ENCODE peak calls at places on chromosomes 7 and 10, in eight cellular contexts. R, I, E, M, L, X, V and Y are unnamed samples.

GRCh38 chr7:134477954-134478353 is 19.1 kb upstream of the AKR1B1 start:
- DNase-seq in R (no peak), I (no peak), E (no peak), M (no peak), L (no peak), X (no peak), V (no peak), Y (no peak)

GRCh38 chr7:55065511-55066229 is 46.9 kb downstream of the EGFR start:
- DNase-seq in R (peak), I (no peak), E (no peak), M (no peak), L (no peak), X (no peak), V (no peak), Y (peak)

GRCh38 chr10:29248156-29248555 is 40.7 kb upstream of the LYZL1 start:
- DNase-seq in R (no peak), I (no peak), E (no peak), M (no peak), L (no peak), X (no peak), V (no peak), Y (no peak)

GRCh38 chr10:72068901-72069446 is 19.4 kb downstream of the SPOCK2 start:
- DNase-seq in R (no peak), I (no peak), E (no peak), M (peak), L (peak), X (no peak), V (no peak), Y (no peak)

GRCh38 chr7:129435414-129435829 is 1.2 kb downstream of the STRIP2 start:
- DNase-seq in R (no peak), I (no peak), E (no peak), M (no peak), L (no peak), X (no peak), V (no peak), Y (no peak)

GRCh38 chr7:101156277-101156676 is 2.0 kb downstream of the AP1S1 start:
- DNase-seq in R (no peak), I (no peak), E (no peak), M (no peak), L (no peak), X (no peak), V (no peak), Y (no peak)

GRCh38 chr10:114306116-114306973 is 67.3 kb downstream of the VWA2 start:
- DNase-seq in R (peak), I (no peak), E (no peak), M (no peak), L (no peak), X (no peak), V (no peak), Y (peak)

GRCh38 chr7:127347567-127348246 is 44.8 kb downstream of the ZNF800 start:
- DNase-seq in R (peak), I (peak), E (peak), M (peak), L (peak), X (peak), V (no peak), Y (no peak)

GRCh38 chr7:131556055-131556911 is at the start of gene PODXL:
- DNase-seq in R (no peak), I (peak), E (peak), M (peak), L (peak), X (peak), V (no peak), Y (peak)

GRCh38 chr7:9013940-9014339 is 580.5 kb downstream of the NXPH1 start:
- DNase-seq in R (no peak), I (no peak), E (no peak), M (no peak), L (no peak), X (no peak), V (no peak), Y (no peak)

GRCh38 chr7:18087687-18088078 is 60.0 kb upstream of the PRPS1L1 start:
- DNase-seq in R (no peak), I (no peak), E (no peak), M (no peak), L (no peak), X (no peak), V (no peak), Y (no peak)

GRCh38 chr10:77512219-77512578 is 125.4 kb downstream of the KCNMA1 start:
- DNase-seq in R (no peak), I (no peak), E (no peak), M (no peak), L (no peak), X (no peak), V (no peak), Y (no peak)

GRCh38 chr10:106557951-106558733 is 606.4 kb downstream of the SORCS1 start:
- DNase-seq in R (no peak), I (no peak), E (no peak), M (no peak), L (no peak), X (no peak), V (no peak), Y (peak)

GRCh38 chr7:85135931-85136330 is 50.9 kb downstream of the SEMA3D start:
- DNase-seq in R (peak), I (no peak), E (no peak), M (no peak), L (no peak), X (no peak), V (no peak), Y (peak)

GRCh38 chr7:1599571-1600395 is 30.0 kb upstream of the PSMG3 start:
- DNase-seq in R (no peak), I (no peak), E (no peak), M (no peak), L (no peak), X (no peak), V (no peak), Y (no peak)

GRCh38 chr7:51786284-51786683 is 469.7 kb upstream of the COBL start:
- DNase-seq in R (no peak), I (no peak), E (no peak), M (no peak), L (no peak), X (no peak), V (no peak), Y (no peak)

GRCh38 chr10:73802276-73802991 is 9.0 kb downstream of the NDST2 start:
- DNase-seq in R (no peak), I (no peak), E (no peak), M (no peak), L (no peak), X (no peak), V (no peak), Y (no peak)

GRCh38 chr10:69222157-69223027 is 2.3 kb downstream of the HKDC1 start:
- DNase-seq in R (peak), I (peak), E (peak), M (peak), L (no peak), X (no peak), V (no peak), Y (peak)

GRCh38 chr10:44911081-44911540 is at the start of gene TMEM72:
- DNase-seq in R (no peak), I (no peak), E (peak), M (no peak), L (peak), X (no peak), V (no peak), Y (peak)

GRCh38 chr7:116592445-116592844 is 67.6 kb downstream of the CAV1 start:
- DNase-seq in R (no peak), I (no peak), E (peak), M (no peak), L (no peak), X (no peak), V (no peak), Y (no peak)